ENCODE peak calls at places on chromosome 21, in eight cellular contexts. D is SK-N-SH, M is hepatocyte, I is sigmoid colon, Z is RWPE1, V is cardiac muscle cell, J is IMR-90, Q is tibial nerve. E is an unnamed sample.

GRCh38 chr21:23936991-23937390 is 1670.3 kb downstream of the MRPL39 start:
- DNase-seq in D (no peak), M (no peak), I (no peak), Z (no peak), V (no peak), J (no peak), Q (no peak), E (no peak)

GRCh38 chr21:41064325-41064724 is 103.6 kb upstream of the BACE2 start:
- DNase-seq in D (peak; percentile 69), M (no peak), I (no peak), Z (no peak), V (no peak), J (no peak), Q (no peak), E (no peak)

GRCh38 chr21:41061701-41062100 is 106.3 kb upstream of the BACE2 start:
- DNase-seq in D (no peak), M (no peak), I (no peak), Z (no peak), V (no peak), J (no peak), Q (no peak), E (no peak)

GRCh38 chr21:46146856-46147255 is 8.5 kb downstream of the FTCD start:
- DNase-seq in D (no peak), M (no peak), I (peak; percentile 48), Z (no peak), V (no peak), J (no peak), Q (no peak), E (no peak)

GRCh38 chr21:26719750-26720149 is 125.5 kb downstream of the ADAMTS1 start:
- DNase-seq in D (no peak), M (no peak), I (no peak), Z (no peak), V (no peak), J (no peak), Q (no peak), E (no peak)

GRCh38 chr21:35070436-35070835 is 21.3 kb upstream of the RUNX1 start:
- DNase-seq in D (no peak), M (no peak), I (no peak), Z (no peak), V (no peak), J (no peak), Q (no peak), E (no peak)

GRCh38 chr21:42684109-42684916 is 30.9 kb downstream of the PDE9A start:
- DNase-seq in D (no peak), M (no peak), I (peak; percentile 77), Z (peak; percentile 26), V (no peak), J (no peak), Q (no peak), E (peak; percentile 61)

GRCh38 chr21:46414965-46415275 is 43.8 kb upstream of the DIP2A start:
- DNase-seq in D (no peak), M (no peak), I (peak; percentile 46), Z (no peak), V (no peak), J (no peak), Q (no peak), E (no peak)

GRCh38 chr21:28066051-28066450 is 926.6 kb downstream of the LTN1 start:
- DNase-seq in D (no peak), M (no peak), I (no peak), Z (no peak), V (no peak), J (peak; percentile 8), Q (no peak), E (no peak)

GRCh38 chr21:42125571-42126544 is 54.7 kb downstream of the UMODL1 start:
- DNase-seq in D (no peak), M (peak; percentile 61), I (no peak), Z (no peak), V (no peak), J (peak; percentile 59), Q (no peak), E (no peak)

GRCh38 chr21:46116189-46116845 is 18.4 kb downstream of the COL6A2 start:
- DNase-seq in D (peak; percentile 20), M (no peak), I (peak; percentile 65), Z (no peak), V (no peak), J (no peak), Q (no peak), E (no peak)

GRCh38 chr21:30194701-30195299 is 21.1 kb downstream of the CLDN8 start:
- DNase-seq in D (peak; percentile 18), M (peak; percentile 67), I (no peak), Z (peak; percentile 48), V (peak; percentile 64), J (no peak), Q (no peak), E (no peak)

GRCh38 chr21:19853709-19854575 is 1144.3 kb upstream of the NCAM2 start:
- DNase-seq in D (no peak), M (peak; percentile 5), I (no peak), Z (no peak), V (no peak), J (no peak), Q (no peak), E (no peak)

GRCh38 chr21:39033878-39034589 is 149.2 kb downstream of the PSMG1 start:
- DNase-seq in D (no peak), M (peak; percentile 67), I (peak; percentile 68), Z (no peak), V (no peak), J (no peak), Q (no peak), E (no peak)

GRCh38 chr21:41601573-41602371 is 93.8 kb upstream of the TMPRSS2 start:
- DNase-seq in D (no peak), M (peak; percentile 60), I (peak; percentile 40), Z (no peak), V (no peak), J (peak; percentile 13), Q (no peak), E (peak; percentile 34)

GRCh38 chr21:39523398-39523797 is 71.6 kb downstream of the SH3BGR start:
- DNase-seq in D (no peak), M (no peak), I (no peak), Z (no peak), V (no peak), J (no peak), Q (no peak), E (no peak)

GRCh38 chr21:35508389-35508888 is 459.3 kb upstream of the RUNX1 start:
- DNase-seq in D (no peak), M (peak; percentile 37), I (peak; percentile 79), Z (no peak), V (no peak), J (peak; percentile 65), Q (peak; percentile 67), E (no peak)

GRCh38 chr21:39094087-39094785 is 89.0 kb downstream of the PSMG1 start:
- DNase-seq in D (no peak), M (no peak), I (no peak), Z (no peak), V (no peak), J (no peak), Q (no peak), E (no peak)

DNA sequence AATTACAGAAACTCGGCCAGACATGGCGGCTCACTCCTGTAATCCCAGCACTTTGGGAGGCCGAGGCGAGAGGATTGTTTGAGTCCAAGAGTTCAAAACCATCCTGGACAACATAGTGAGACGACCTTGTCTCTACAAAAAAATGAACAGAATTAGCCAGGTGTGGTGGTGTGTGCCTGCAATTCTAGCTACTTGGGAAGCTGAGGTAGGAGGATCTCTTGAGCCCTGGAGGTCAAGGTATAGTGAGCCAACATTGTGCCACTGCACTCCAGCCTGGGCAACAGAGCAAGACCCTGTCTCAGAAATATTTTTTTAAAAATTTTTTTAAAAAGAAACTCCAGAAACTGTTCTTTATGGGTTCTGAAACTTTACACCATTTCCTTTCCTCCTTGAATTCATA is 38.4 kb upstream of the IFNGR2 start:
- DNase-seq in D (no peak), M (no peak), I (no peak), Z (no peak), V (no peak), J (no peak), Q (no peak), E (no peak)
- TF ChIP-seq CTCF in D (no peak), M (no peak), I (no peak), Z (no peak), V (no peak), J (no peak), Q (no peak), E (no peak)

GRCh38 chr21:36916718-36917117 is 49.8 kb downstream of the HLCS start:
- DNase-seq in D (no peak), M (no peak), I (no peak), Z (no peak), V (no peak), J (no peak), Q (no peak), E (no peak)
- H3K27ac ChIP-seq in D (no peak overlapping the region), M (no peak overlapping the region), I (no peak overlapping the region), Z (no peak overlapping the region), V (no peak overlapping the region), J (no peak overlapping the region), Q (no peak overlapping the region), E (peak overlapping the region; percentile 22)

DNA sequence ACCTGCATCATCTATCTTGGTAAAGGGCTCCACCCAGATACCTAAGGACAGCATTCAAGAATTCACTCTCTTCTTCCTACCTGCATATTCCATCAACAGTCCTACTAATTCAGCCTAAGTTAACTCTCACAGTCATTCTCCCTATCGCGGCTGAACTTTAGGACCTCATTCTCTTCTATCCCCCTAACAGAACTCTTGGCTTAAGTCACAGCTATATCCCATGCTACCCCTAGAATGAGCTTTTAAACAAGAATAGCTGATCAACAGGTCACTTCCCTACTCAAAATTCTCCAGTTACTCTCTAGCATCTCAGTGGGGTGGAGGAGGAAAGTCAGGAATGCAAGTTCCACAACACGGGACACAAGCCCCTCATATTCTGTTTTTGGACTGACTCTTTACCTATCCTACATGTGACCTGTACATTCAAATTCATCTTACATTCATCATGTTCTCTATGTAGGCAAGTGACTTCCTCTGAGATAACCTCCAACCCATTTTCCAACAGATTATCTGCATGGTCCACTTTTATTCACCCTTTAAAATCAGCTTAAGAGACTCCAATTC is 21.0 kb downstream of the MRPL39 start:
- DNase-seq in D (no peak), M (no peak), I (no peak), Z (no peak), V (no peak), J (no peak), Q (no peak), E (no peak)
- TF ChIP-seq CTCF in D (no peak), M (no peak), I (no peak), Z (no peak), V (no peak), J (no peak), Q (no peak), E (no peak)

GRCh38 chr21:44480200-44481065 is 25.1 kb downstream of the LRRC3 start:
- DNase-seq in D (no peak), M (no peak), I (no peak), Z (no peak), V (peak; percentile 32), J (no peak), Q (no peak), E (no peak)

GRCh38 chr21:44478801-44479167 is 23.5 kb downstream of the LRRC3 start:
- DNase-seq in D (no peak), M (no peak), I (no peak), Z (no peak), V (no peak), J (no peak), Q (no peak), E (no peak)

GRCh38 chr21:44477712-44478111 is 22.4 kb downstream of the LRRC3 start:
- DNase-seq in D (no peak), M (no peak), I (peak; percentile 17), Z (no peak), V (no peak), J (no peak), Q (no peak), E (no peak)

GRCh38 chr21:44477131-44477530 is 21.8 kb downstream of the LRRC3 start:
- DNase-seq in D (no peak), M (no peak), I (no peak), Z (no peak), V (no peak), J (no peak), Q (no peak), E (no peak)

GRCh38 chr21:44478124-44478800 is 23.0 kb downstream of the LRRC3 start:
- DNase-seq in D (no peak), M (no peak), I (no peak), Z (no peak), V (no peak), J (no peak), Q (no peak), E (no peak)
- H3K27ac ChIP-seq in D (no peak overlapping the region), M (no peak overlapping the region), I (peak overlapping the region; percentile 54), Z (no peak overlapping the region), V (no peak overlapping the region), J (no peak overlapping the region), Q (no peak overlapping the region), E (no peak overlapping the region)

E was measured in RWPE2.